ENCODE peak calls at places on chromosomes 1 and 21, in ten cellular contexts. One of them, this sample, is unnamed.

GRCh38 chr1:27522860-27523665 is 33.1 kb upstream of the WASF2 start:
- DNase-seq in anterior cingulate cortex: peak; percentile 46
- DNase-seq in activated T-cell treated with anti-CD3 and anti-CD28 coated beads, Interleukin-2, amount 50 U/mL, for 72 hours: peak; percentile 71
- DNase-seq in HCEC 1CT: no peak
- DNase-seq in GM04503: no peak
- DNase-seq in chondrocyte: no peak
- DNase-seq in aorta: no peak
- DNase-seq in activated naive CD4-positive, alpha-beta T cell treated with anti-CD3 and anti-CD28 coated beads, Interleukin-2, amount 50 U/mL, for 16 hours: peak; percentile 74
- DNase-seq in HAP-1: no peak
- DNase-seq in HL-60: no peak
- DNase-seq in this sample: peak; percentile 83

GRCh38 chr1:78388275-78388674 is 102.5 kb upstream of the PTGFR start:
- DNase-seq in HCEC 1CT: no peak
- DNase-seq in activated T-cell treated with anti-CD3 and anti-CD28 coated beads, Interleukin-2, amount 50 U/mL, for 72 hours: no peak
- DNase-seq in chondrocyte: no peak
- DNase-seq in anterior cingulate cortex: no peak
- DNase-seq in GM04503: no peak
- DNase-seq in aorta: no peak
- DNase-seq in activated naive CD4-positive, alpha-beta T cell treated with anti-CD3 and anti-CD28 coated beads, Interleukin-2, amount 50 U/mL, for 16 hours: no peak
- DNase-seq in HAP-1: no peak
- DNase-seq in HL-60: no peak
- DNase-seq in this sample: no peak

GRCh38 chr1:100036718-100037664 is 67.2 kb downstream of the SLC35A3 start:
- DNase-seq in HCEC 1CT: peak; percentile 64
- DNase-seq in GM04503: no peak
- DNase-seq in HL-60: no peak
- DNase-seq in activated T-cell treated with anti-CD3 and anti-CD28 coated beads, Interleukin-2, amount 50 U/mL, for 72 hours: no peak
- DNase-seq in chondrocyte: no peak
- DNase-seq in anterior cingulate cortex: no peak
- DNase-seq in HAP-1: peak; percentile 20
- DNase-seq in aorta: no peak
- DNase-seq in activated naive CD4-positive, alpha-beta T cell treated with anti-CD3 and anti-CD28 coated beads, Interleukin-2, amount 50 U/mL, for 16 hours: no peak
- DNase-seq in this sample: peak; percentile 36

GRCh38 chr1:151606867-151607266 is 5.0 kb upstream of the SNX27 start:
- DNase-seq in anterior cingulate cortex: no peak
- DNase-seq in activated naive CD4-positive, alpha-beta T cell treated with anti-CD3 and anti-CD28 coated beads, Interleukin-2, amount 50 U/mL, for 16 hours: no peak
- DNase-seq in HAP-1: no peak
- DNase-seq in HL-60: no peak
- DNase-seq in GM04503: no peak
- DNase-seq in HCEC 1CT: no peak
- DNase-seq in activated T-cell treated with anti-CD3 and anti-CD28 coated beads, Interleukin-2, amount 50 U/mL, for 72 hours: no peak
- DNase-seq in chondrocyte: no peak
- DNase-seq in aorta: no peak
- DNase-seq in this sample: no peak

GRCh38 chr1:10257851-10258250 is 47.5 kb downstream of the KIF1B start:
- DNase-seq in HCEC 1CT: no peak
- DNase-seq in HAP-1: peak; percentile 50
- DNase-seq in activated T-cell treated with anti-CD3 and anti-CD28 coated beads, Interleukin-2, amount 50 U/mL, for 72 hours: no peak
- DNase-seq in chondrocyte: no peak
- DNase-seq in aorta: no peak
- DNase-seq in HL-60: no peak
- DNase-seq in activated naive CD4-positive, alpha-beta T cell treated with anti-CD3 and anti-CD28 coated beads, Interleukin-2, amount 50 U/mL, for 16 hours: no peak
- DNase-seq in anterior cingulate cortex: no peak
- DNase-seq in GM04503: no peak
- DNase-seq in this sample: peak; percentile 50

GRCh38 chr1:30520461-30520860 is 202.9 kb downstream of the MATN1 start:
- DNase-seq in HL-60: no peak
- DNase-seq in aorta: no peak
- DNase-seq in activated naive CD4-positive, alpha-beta T cell treated with anti-CD3 and anti-CD28 coated beads, Interleukin-2, amount 50 U/mL, for 16 hours: no peak
- DNase-seq in anterior cingulate cortex: no peak
- DNase-seq in HAP-1: no peak
- DNase-seq in chondrocyte: peak; percentile 2
- DNase-seq in GM04503: no peak
- DNase-seq in HCEC 1CT: no peak
- DNase-seq in activated T-cell treated with anti-CD3 and anti-CD28 coated beads, Interleukin-2, amount 50 U/mL, for 72 hours: no peak
- DNase-seq in this sample: no peak

GRCh38 chr1:217525773-217526490 is 105.0 kb downstream of the GPATCH2 start:
- DNase-seq in aorta: no peak
- DNase-seq in HL-60: no peak
- DNase-seq in anterior cingulate cortex: no peak
- DNase-seq in HAP-1: no peak
- DNase-seq in chondrocyte: no peak
- DNase-seq in activated naive CD4-positive, alpha-beta T cell treated with anti-CD3 and anti-CD28 coated beads, Interleukin-2, amount 50 U/mL, for 16 hours: no peak
- DNase-seq in HCEC 1CT: peak; percentile 65
- DNase-seq in GM04503: no peak
- DNase-seq in activated T-cell treated with anti-CD3 and anti-CD28 coated beads, Interleukin-2, amount 50 U/mL, for 72 hours: no peak
- DNase-seq in this sample: peak; percentile 39

GRCh38 chr1:32056598-32056997 is 16.1 kb upstream of the TMEM39B start:
- DNase-seq in activated T-cell treated with anti-CD3 and anti-CD28 coated beads, Interleukin-2, amount 50 U/mL, for 72 hours: no peak
- DNase-seq in HAP-1: no peak
- DNase-seq in chondrocyte: no peak
- DNase-seq in aorta: no peak
- DNase-seq in anterior cingulate cortex: no peak
- DNase-seq in HL-60: no peak
- DNase-seq in HCEC 1CT: no peak
- DNase-seq in GM04503: no peak
- DNase-seq in activated naive CD4-positive, alpha-beta T cell treated with anti-CD3 and anti-CD28 coated beads, Interleukin-2, amount 50 U/mL, for 16 hours: no peak
- DNase-seq in this sample: peak; percentile 50

GRCh38 chr1:30523055-30524020 is 200.0 kb downstream of the MATN1 start:
- DNase-seq in aorta: no peak
- DNase-seq in HCEC 1CT: peak; percentile 4
- DNase-seq in anterior cingulate cortex: no peak
- DNase-seq in chondrocyte: peak; percentile 14
- DNase-seq in HL-60: no peak
- DNase-seq in activated naive CD4-positive, alpha-beta T cell treated with anti-CD3 and anti-CD28 coated beads, Interleukin-2, amount 50 U/mL, for 16 hours: no peak
- DNase-seq in GM04503: peak; percentile 94
- DNase-seq in activated T-cell treated with anti-CD3 and anti-CD28 coated beads, Interleukin-2, amount 50 U/mL, for 72 hours: no peak
- DNase-seq in HAP-1: no peak
- DNase-seq in this sample: peak; percentile 87

GRCh38 chr1:21124846-21125245 is 51.9 kb downstream of the EIF4G3 start:
- DNase-seq in activated naive CD4-positive, alpha-beta T cell treated with anti-CD3 and anti-CD28 coated beads, Interleukin-2, amount 50 U/mL, for 16 hours: no peak
- DNase-seq in HL-60: no peak
- DNase-seq in aorta: no peak
- DNase-seq in HAP-1: no peak
- DNase-seq in HCEC 1CT: peak; percentile 84
- DNase-seq in chondrocyte: no peak
- DNase-seq in GM04503: peak; percentile 65
- DNase-seq in anterior cingulate cortex: no peak
- DNase-seq in activated T-cell treated with anti-CD3 and anti-CD28 coated beads, Interleukin-2, amount 50 U/mL, for 72 hours: no peak
- DNase-seq in this sample: no peak

GRCh38 chr1:59976194-59977074 is 49.9 kb upstream of the CYP2J2 start:
- DNase-seq in activated T-cell treated with anti-CD3 and anti-CD28 coated beads, Interleukin-2, amount 50 U/mL, for 72 hours: peak; percentile 45
- DNase-seq in HL-60: peak; percentile 1
- DNase-seq in chondrocyte: no peak
- DNase-seq in HAP-1: peak; percentile 41
- DNase-seq in GM04503: no peak
- DNase-seq in anterior cingulate cortex: peak; percentile 74
- DNase-seq in HCEC 1CT: peak; percentile 30
- DNase-seq in activated naive CD4-positive, alpha-beta T cell treated with anti-CD3 and anti-CD28 coated beads, Interleukin-2, amount 50 U/mL, for 16 hours: peak; percentile 46
- DNase-seq in aorta: peak; percentile 91
- DNase-seq in this sample: peak; percentile 91

GRCh38 chr1:97008226-97008625 is 286.6 kb downstream of the PTBP2 start:
- DNase-seq in activated naive CD4-positive, alpha-beta T cell treated with anti-CD3 and anti-CD28 coated beads, Interleukin-2, amount 50 U/mL, for 16 hours: no peak
- DNase-seq in anterior cingulate cortex: no peak
- DNase-seq in HL-60: no peak
- DNase-seq in HCEC 1CT: no peak
- DNase-seq in chondrocyte: no peak
- DNase-seq in GM04503: no peak
- DNase-seq in HAP-1: no peak
- DNase-seq in activated T-cell treated with anti-CD3 and anti-CD28 coated beads, Interleukin-2, amount 50 U/mL, for 72 hours: no peak
- DNase-seq in aorta: no peak
- DNase-seq in this sample: peak; percentile 15

GRCh38 chr21:42424848-42425602 is 21.3 kb downstream of the UBASH3A start:
- DNase-seq in activated naive CD4-positive, alpha-beta T cell treated with anti-CD3 and anti-CD28 coated beads, Interleukin-2, amount 50 U/mL, for 16 hours: peak; percentile 32
- DNase-seq in anterior cingulate cortex: no peak
- DNase-seq in chondrocyte: no peak
- DNase-seq in activated T-cell treated with anti-CD3 and anti-CD28 coated beads, Interleukin-2, amount 50 U/mL, for 72 hours: peak; percentile 76
- DNase-seq in GM04503: no peak
- DNase-seq in HCEC 1CT: no peak
- DNase-seq in HAP-1: no peak
- DNase-seq in aorta: no peak
- DNase-seq in HL-60: no peak
- DNase-seq in this sample: no peak

GRCh38 chr1:91884459-91885290 is 1.3 kb downstream of the TGFBR3 start:
- DNase-seq in activated naive CD4-positive, alpha-beta T cell treated with anti-CD3 and anti-CD28 coated beads, Interleukin-2, amount 50 U/mL, for 16 hours: peak; percentile 42
- DNase-seq in GM04503: no peak
- DNase-seq in anterior cingulate cortex: no peak
- DNase-seq in HL-60: no peak
- DNase-seq in chondrocyte: no peak
- DNase-seq in HCEC 1CT: no peak
- DNase-seq in activated T-cell treated with anti-CD3 and anti-CD28 coated beads, Interleukin-2, amount 50 U/mL, for 72 hours: peak; percentile 57
- DNase-seq in aorta: no peak
- DNase-seq in HAP-1: no peak
- DNase-seq in this sample: peak; percentile 76

GRCh38 chr1:60765204-60765603 is 317.2 kb upstream of the NFIA start:
- DNase-seq in HAP-1: peak; percentile 27
- DNase-seq in activated T-cell treated with anti-CD3 and anti-CD28 coated beads, Interleukin-2, amount 50 U/mL, for 72 hours: peak; percentile 7
- DNase-seq in activated naive CD4-positive, alpha-beta T cell treated with anti-CD3 and anti-CD28 coated beads, Interleukin-2, amount 50 U/mL, for 16 hours: no peak
- DNase-seq in aorta: no peak
- DNase-seq in HL-60: peak; percentile 17
- DNase-seq in anterior cingulate cortex: no peak
- DNase-seq in GM04503: no peak
- DNase-seq in HCEC 1CT: no peak
- DNase-seq in chondrocyte: no peak
- DNase-seq in this sample: no peak

GRCh38 chr1:7784492-7785071 is 491 bp downstream of the PER3 start:
- DNase-seq in HCEC 1CT: no peak
- DNase-seq in activated naive CD4-positive, alpha-beta T cell treated with anti-CD3 and anti-CD28 coated beads, Interleukin-2, amount 50 U/mL, for 16 hours: no peak
- DNase-seq in chondrocyte: no peak
- DNase-seq in anterior cingulate cortex: no peak
- DNase-seq in GM04503: no peak
- DNase-seq in aorta: peak; percentile 79
- DNase-seq in HL-60: no peak
- DNase-seq in HAP-1: no peak
- DNase-seq in activated T-cell treated with anti-CD3 and anti-CD28 coated beads, Interleukin-2, amount 50 U/mL, for 72 hours: peak; percentile 9
- DNase-seq in this sample: peak; percentile 75

GRCh38 chr1:205272541-205272940 is 44.8 kb downstream of the TMCC2 start:
- DNase-seq in HAP-1: no peak
- DNase-seq in chondrocyte: no peak
- DNase-seq in HCEC 1CT: no peak
- DNase-seq in GM04503: no peak
- DNase-seq in aorta: no peak
- DNase-seq in activated T-cell treated with anti-CD3 and anti-CD28 coated beads, Interleukin-2, amount 50 U/mL, for 72 hours: no peak
- DNase-seq in activated naive CD4-positive, alpha-beta T cell treated with anti-CD3 and anti-CD28 coated beads, Interleukin-2, amount 50 U/mL, for 16 hours: no peak
- DNase-seq in anterior cingulate cortex: no peak
- DNase-seq in HL-60: no peak
- DNase-seq in this sample: peak; percentile 86

GRCh38 chr1:19312782-19313635 is 883 bp downstream of the SLC66A1 start:
- DNase-seq in HL-60: no peak
- DNase-seq in GM04503: no peak
- DNase-seq in anterior cingulate cortex: no peak
- DNase-seq in HAP-1: peak; percentile 12
- DNase-seq in HCEC 1CT: no peak
- DNase-seq in chondrocyte: no peak
- DNase-seq in aorta: no peak
- DNase-seq in activated T-cell treated with anti-CD3 and anti-CD28 coated beads, Interleukin-2, amount 50 U/mL, for 72 hours: no peak
- DNase-seq in activated naive CD4-positive, alpha-beta T cell treated with anti-CD3 and anti-CD28 coated beads, Interleukin-2, amount 50 U/mL, for 16 hours: peak; percentile 24
- DNase-seq in this sample: peak; percentile 56

GRCh38 chr1:73662526-73662925 is 535.5 kb downstream of the LRRIQ3 start:
- DNase-seq in activated T-cell treated with anti-CD3 and anti-CD28 coated beads, Interleukin-2, amount 50 U/mL, for 72 hours: no peak
- DNase-seq in anterior cingulate cortex: no peak
- DNase-seq in HAP-1: no peak
- DNase-seq in chondrocyte: no peak
- DNase-seq in HCEC 1CT: no peak
- DNase-seq in HL-60: no peak
- DNase-seq in aorta: no peak
- DNase-seq in GM04503: no peak
- DNase-seq in activated naive CD4-positive, alpha-beta T cell treated with anti-CD3 and anti-CD28 coated beads, Interleukin-2, amount 50 U/mL, for 16 hours: no peak
- DNase-seq in this sample: no peak

GRCh38 chr1:39632491-39633417 is 6.7 kb downstream of the HEYL start:
- DNase-seq in activated naive CD4-positive, alpha-beta T cell treated with anti-CD3 and anti-CD28 coated beads, Interleukin-2, amount 50 U/mL, for 16 hours: no peak
- DNase-seq in activated T-cell treated with anti-CD3 and anti-CD28 coated beads, Interleukin-2, amount 50 U/mL, for 72 hours: no peak
- DNase-seq in HL-60: no peak
- DNase-seq in chondrocyte: no peak
- DNase-seq in HCEC 1CT: no peak
- DNase-seq in GM04503: no peak
- DNase-seq in anterior cingulate cortex: no peak
- DNase-seq in HAP-1: no peak
- DNase-seq in aorta: peak; percentile 93
- DNase-seq in this sample: peak; percentile 97

GRCh38 chr1:29121951-29122661 is 1.6 kb downstream of the TMEM200B start:
- DNase-seq in anterior cingulate cortex: no peak
- DNase-seq in activated naive CD4-positive, alpha-beta T cell treated with anti-CD3 and anti-CD28 coated beads, Interleukin-2, amount 50 U/mL, for 16 hours: peak; percentile 19
- DNase-seq in HAP-1: no peak
- DNase-seq in activated T-cell treated with anti-CD3 and anti-CD28 coated beads, Interleukin-2, amount 50 U/mL, for 72 hours: peak; percentile 23
- DNase-seq in HL-60: no peak
- DNase-seq in GM04503: no peak
- DNase-seq in chondrocyte: peak; percentile 66
- DNase-seq in aorta: peak; percentile 85
- DNase-seq in HCEC 1CT: no peak
- DNase-seq in this sample: peak; percentile 96

GRCh38 chr1:31788825-31789256 is 24.7 kb upstream of the ADGRB2 start:
- DNase-seq in HCEC 1CT: peak; percentile 58
- DNase-seq in aorta: no peak
- DNase-seq in chondrocyte: peak; percentile 24
- DNase-seq in HL-60: no peak
- DNase-seq in HAP-1: peak; percentile 36
- DNase-seq in activated T-cell treated with anti-CD3 and anti-CD28 coated beads, Interleukin-2, amount 50 U/mL, for 72 hours: no peak
- DNase-seq in anterior cingulate cortex: peak; percentile 80
- DNase-seq in GM04503: no peak
- DNase-seq in activated naive CD4-positive, alpha-beta T cell treated with anti-CD3 and anti-CD28 coated beads, Interleukin-2, amount 50 U/mL, for 16 hours: no peak
- DNase-seq in this sample: peak; percentile 90

This sample was measured in osteoblast.